ENCODE peak calls at places on chromosomes 1 and 21, in nine cellular contexts. Y is fibroblast of mammary gland, G is AG04450, T is A549, A is naive B cell, V is iris pigment epithelial cell, M is tibial nerve, X is T-helper 2 cell, S is T-helper 1 cell. N is an unnamed sample.

GRCh38 chr21:35244514-35244913 is 195.4 kb upstream of the RUNX1 start:
- DNase-seq in Y (peak), G (no peak), T (no peak), A (no peak), V (peak), M (no peak), X (no peak), S (no peak), N (no peak)

GRCh38 chr1:201649776-201650607 is 111.1 kb downstream of the NAV1 start:
- DNase-seq in Y (peak), G (no peak), T (peak), A (no peak), V (peak), M (peak), X (no peak), S (no peak), N (no peak)

GRCh38 chr1:240188139-240188538 is 96.5 kb downstream of the FMN2 start:
- DNase-seq in Y (no peak), G (no peak), T (no peak), A (no peak), V (no peak), M (no peak), X (no peak), S (no peak), N (no peak)

GRCh38 chr1:192807968-192808587 is 761 bp upstream of the RGS2 start:
- DNase-seq in Y (peak), G (no peak), T (peak), A (no peak), V (peak), M (no peak), X (no peak), S (no peak), N (peak)

GRCh38 chr1:147882535-147882934 is 20.1 kb upstream of the GJA8 start:
- DNase-seq in Y (no peak), G (no peak), T (no peak), A (no peak), V (no peak), M (no peak), X (no peak), S (no peak), N (no peak)

GRCh38 chr21:32427958-32428623 is 15.6 kb downstream of the EVA1C start:
- DNase-seq in Y (no peak), G (no peak), T (no peak), A (no peak), V (no peak), M (no peak), X (no peak), S (no peak), N (no peak)

GRCh38 chr1:65372557-65372956 is 47.9 kb upstream of the LEPR start:
- DNase-seq in Y (peak), G (no peak), T (no peak), A (no peak), V (peak), M (no peak), X (no peak), S (no peak), N (no peak)

GRCh38 chr1:99970713-99971255 is 988 bp downstream of the SLC35A3 start:
- DNase-seq in Y (no peak), G (no peak), T (no peak), A (no peak), V (no peak), M (no peak), X (no peak), S (no peak), N (no peak)

GRCh38 chr1:201485184-201485774 is 16.3 kb upstream of the PHLDA3 start:
- DNase-seq in Y (no peak), G (no peak), T (no peak), A (no peak), V (no peak), M (no peak), X (no peak), S (no peak), N (no peak)

N was measured in esophagus squamous epithelium.